ENCODE peak calls at places on chromosomes 5 and 9, in seven cellular contexts. R, M, B, P, Z, K and S are unnamed samples.

GRCh38 chr9:121853617-121854395 is 202.4 kb downstream of the DAB2IP start:
- DNase-seq in B (no peak), R (no peak), K (no peak), P (no peak), Z (no peak), M (no peak), S (no peak)

GRCh38 chr9:89576404-89576824 is 28.4 kb upstream of the GADD45G start:
- DNase-seq in B (peak), P (no peak), R (peak), M (no peak), K (no peak), Z (no peak), S (peak)

GRCh38 chr9:106616026-106616425 is 246.9 kb upstream of the ZNF462 start:
- DNase-seq in B (no peak), Z (no peak), M (no peak), R (no peak), K (no peak), P (no peak), S (no peak)

GRCh38 chr5:344668-345067 is 23.2 kb downstream of the AHRR start:
- DNase-seq in P (no peak), B (no peak), R (no peak), K (no peak), M (peak), Z (no peak), S (no peak)

GRCh38 chr9:126676685-126677143 is 63.0 kb downstream of the LMX1B start:
- DNase-seq in P (no peak), K (no peak), B (no peak), M (no peak), R (no peak), Z (no peak), S (no peak)

GRCh38 chr9:129500166-129500862 is 120.6 kb downstream of the C9orf50 start:
- DNase-seq in R (peak), M (no peak), B (no peak), K (no peak), Z (no peak), P (no peak), S (no peak)

GRCh38 chr5:39379683-39380082 is 15.4 kb upstream of the C9 start:
- DNase-seq in R (no peak), M (no peak), B (no peak), P (no peak), Z (no peak), K (no peak), S (no peak)

GRCh38 chr9:87973791-87974292 is 491 bp downstream of the CDK20 start:
- DNase-seq in K (no peak), Z (no peak), B (no peak), R (no peak), M (peak), P (no peak), S (no peak)

GRCh38 chr5:67133217-67133616 is 63.4 kb downstream of the CD180 start:
- DNase-seq in K (no peak), P (no peak), R (no peak), M (no peak), Z (no peak), B (no peak), S (no peak)

GRCh38 chr5:17228833-17229291 is 11.4 kb downstream of the BASP1 start:
- DNase-seq in M (no peak), P (no peak), R (peak), Z (peak), B (peak), K (no peak), S (no peak)

GRCh38 chr9:126661521-126662251 is 48.0 kb downstream of the LMX1B start:
- DNase-seq in K (no peak), M (no peak), B (no peak), Z (no peak), R (peak), P (no peak), S (no peak)

GRCh38 chr9:70603020-70603411 is 188.6 kb upstream of the KLF9 start:
- DNase-seq in K (no peak), M (no peak), P (no peak), B (no peak), R (no peak), Z (no peak), S (no peak)

GRCh38 chr9:35273591-35273990 is 111.8 kb downstream of the UNC13B start:
- DNase-seq in K (no peak), B (no peak), R (no peak), P (no peak), M (no peak), Z (no peak), S (no peak)

GRCh38 chr9:107170801-107171200 is 112.3 kb upstream of the RAD23B start:
- DNase-seq in B (no peak), P (no peak), M (no peak), R (no peak), Z (no peak), K (no peak), S (no peak)

GRCh38 chr5:133602829-133603380 is 9.4 kb downstream of the FSTL4 start:
- DNase-seq in R (peak), M (no peak), K (no peak), P (no peak), Z (no peak), B (no peak), S (no peak)